ENCODE peak calls at places on chromosomes 3 and 15, in ten cellular contexts. F is uterus; H is SJSA1; D is fibroblast of mammary gland; Z is neuronal stem cell; U is astrocyte of the spinal cord; E is NCI-H1417; B is LoVo; O is breast epithelium; Q is stimulated activated CD4-positive, alpha-beta T cell treated with anti-CD3 and anti-CD28 coated beads, Interleukin-12 subunit alpha, Interleukin-12 subunit beta, amount 100 ng/mL, for 4 hours. I is an unnamed sample.

GRCh38 chr15:84402856-84403608 is 167.5 kb downstream of the GOLGA6L4 start:
- DNase-seq in F (no peak), H (no peak), D (no peak), Z (no peak), U (no peak), E (no peak), B (no peak), O (no peak), Q (no peak), I (no peak)

GRCh38 chr3:160641675-160642330 is 35.2 kb upstream of the ARL14 start:
- DNase-seq in F (peak), H (no peak), D (peak), Z (no peak), U (peak), E (no peak), B (no peak), O (no peak), Q (no peak), I (no peak)

GRCh38 chr3:128319107-128319506 is 147.6 kb downstream of the DNAJB8 start:
- DNase-seq in F (no peak), H (no peak), D (no peak), Z (no peak), U (no peak), E (no peak), B (no peak), O (no peak), Q (no peak), I (no peak)

GRCh38 chr3:9809615-9810356 is at the start of gene TTLL3:
- DNase-seq in F (peak), H (peak), D (peak), Z (peak), U (peak), E (peak), B (peak), O (peak), Q (peak), I (peak)

GRCh38 chr3:167723025-167723512 is 11.6 kb downstream of the PDCD10 start:
- DNase-seq in F (no peak), H (no peak), D (no peak), Z (no peak), U (no peak), E (no peak), B (no peak), O (no peak), Q (no peak), I (no peak)

GRCh38 chr15:54088837-54089236 is 110.6 kb downstream of the UNC13C start:
- DNase-seq in F (no peak), H (no peak), D (no peak), Z (no peak), U (no peak), E (no peak), B (no peak), O (no peak), Q (no peak), I (no peak)

GRCh38 chr3:192727032-192727847 is at the start of gene FGF12:
- DNase-seq in F (peak), H (peak), D (peak), Z (peak), U (peak), E (peak), B (no peak), O (peak), Q (no peak), I (peak)

GRCh38 chr3:75101329-75102147 is 487.1 kb upstream of the CNTN3 start:
- DNase-seq in F (no peak), H (no peak), D (no peak), Z (peak), U (no peak), E (no peak), B (no peak), O (no peak), Q (no peak), I (no peak)

GRCh38 chr15:74725845-74726773 is 781 bp upstream of the CYP1A1 start:
- DNase-seq in F (no peak), H (peak), D (no peak), Z (peak), U (no peak), E (peak), B (peak), O (no peak), Q (peak), I (peak)

GRCh38 chr3:177262396-177262795 is 65.1 kb upstream of the TBL1XR1 start:
- DNase-seq in F (no peak), H (no peak), D (peak), Z (no peak), U (peak), E (no peak), B (no peak), O (no peak), Q (no peak), I (no peak)

GRCh38 chr3:125062904-125063618 is 7.3 kb upstream of the HEG1 start:
- DNase-seq in F (peak), H (peak), D (peak), Z (no peak), U (peak), E (no peak), B (peak), O (peak), Q (no peak), I (peak)

GRCh38 chr3:174002543-174002942 is 605.0 kb downstream of the NLGN1 start:
- DNase-seq in F (no peak), H (no peak), D (peak), Z (no peak), U (peak), E (peak), B (no peak), O (no peak), Q (no peak), I (no peak)

GRCh38 chr3:142586803-142587406 is 8.4 kb upstream of the ATR start:
- DNase-seq in F (peak), H (peak), D (peak), Z (peak), U (peak), E (peak), B (peak), O (no peak), Q (no peak), I (peak)

GRCh38 chr15:98795980-98796379 is 147.6 kb downstream of the IGF1R start:
- DNase-seq in F (no peak), H (no peak), D (no peak), Z (no peak), U (no peak), E (no peak), B (no peak), O (no peak), Q (no peak), I (no peak)

GRCh38 chr15:85475317-85475701 is 94.9 kb downstream of the AKAP13 start:
- DNase-seq in F (no peak), H (no peak), D (no peak), Z (no peak), U (no peak), E (no peak), B (no peak), O (no peak), Q (no peak), I (no peak)

GRCh38 chr3:132642539-132642847 is 17.1 kb downstream of the ACAD11 start:
- DNase-seq in F (no peak), H (no peak), D (no peak), Z (no peak), U (no peak), E (no peak), B (no peak), O (no peak), Q (no peak), I (no peak)

GRCh38 chr3:128578346-128578745 is 72.3 kb downstream of the RPN1 start:
- DNase-seq in F (no peak), H (no peak), D (no peak), Z (no peak), U (no peak), E (no peak), B (no peak), O (no peak), Q (no peak), I (no peak)

GRCh38 chr3:125594581-125595011 is 701 bp downstream of the OSBPL11 start:
- DNase-seq in F (no peak), H (no peak), D (no peak), Z (no peak), U (peak), E (no peak), B (no peak), O (no peak), Q (peak), I (peak)

I was measured in A549.